ENCODE peak calls at places on chromosomes 2 and 18, in eight cellular contexts. G is tibial artery; I is left cardiac atrium; J is stimulated activated CD8-positive, alpha-beta memory T cell treated with anti-CD3 and anti-CD28 coated beads, Interleukin-2, amount 100 ng/mL, for 1 hour; N is activated naive CD8-positive, alpha-beta T cell treated with anti-CD3 and anti-CD28 coated beads, Interleukin-2, amount 50 U/mL, for 16 hours; T is psoas muscle; E is globus pallidus; B is HFFc6. X is an unnamed sample.

GRCh38 chr2:20661028-20661980 is 5.6 kb upstream of the GDF7 start:
- DNase-seq in G (peak), I (peak), J (peak), N (no peak), T (peak), E (peak), B (peak), X (peak)

GRCh38 chr18:7066965-7067555 is 50.5 kb downstream of the LAMA1 start:
- DNase-seq in G (no peak), I (no peak), J (no peak), N (no peak), T (no peak), E (no peak), B (no peak), X (no peak)

GRCh38 chr2:144253743-144254142 is 266.2 kb downstream of the ZEB2 start:
- DNase-seq in G (no peak), I (no peak), J (no peak), N (no peak), T (no peak), E (no peak), B (no peak), X (no peak)

GRCh38 chr2:158048327-158048726 is 53.3 kb upstream of the UPP2 start:
- DNase-seq in G (no peak), I (no peak), J (no peak), N (no peak), T (no peak), E (no peak), B (no peak), X (no peak)

GRCh38 chr2:239949079-239949478 is 76.1 kb downstream of the NDUFA10 start:
- DNase-seq in G (peak), I (peak), J (no peak), N (no peak), T (no peak), E (no peak), B (no peak), X (no peak)

GRCh38 chr18:35782926-35783325 is 189.6 kb upstream of the RMP24 start:
- DNase-seq in G (no peak), I (no peak), J (no peak), N (no peak), T (no peak), E (no peak), B (no peak), X (no peak)

GRCh38 chr18:48762836-48763713 is 187.7 kb downstream of the SMAD7 start:
- DNase-seq in G (no peak), I (no peak), J (no peak), N (no peak), T (peak), E (no peak), B (no peak), X (no peak)

GRCh38 chr2:10000541-10000940 is 42.8 kb upstream of the KLF11 start:
- DNase-seq in G (peak), I (no peak), J (no peak), N (no peak), T (no peak), E (no peak), B (no peak), X (no peak)

GRCh38 chr2:60707750-60708371 is 48.2 kb upstream of the PAPOLG start:
- DNase-seq in G (no peak), I (no peak), J (no peak), N (no peak), T (no peak), E (no peak), B (peak), X (no peak)